ENCODE peak calls at places on chromosomes 5 and 9, in eight cellular contexts. L, V, Y, E, A, K, F and B are unnamed samples. For H3K36me3 and H3K9me3, the result is how much of the 10 kb centered on the place peaks cover.

GRCh38 chr9:121388140-121388925 is 18.3 kb upstream of the STOM start:
- DNase-seq in L (no peak), V (no peak), Y (no peak), E (no peak), A (no peak), K (no peak), F (no peak), B (no peak)

GRCh38 chr5:170297589-170298462 is at the start of gene LCP2:
- DNase-seq in L (no peak), V (no peak), Y (no peak), E (peak), A (no peak), K (no peak), F (no peak), B (peak)

GRCh38 chr5:171639966-171640365 is 145.7 kb upstream of the SMIM23 start:
- DNase-seq in L (no peak), V (no peak), Y (no peak), E (no peak), A (no peak), K (no peak), F (no peak), B (no peak)

GRCh38 chr9:123414921-123415592 is 59.1 kb downstream of the CRB2 start:
- DNase-seq in L (no peak), V (no peak), Y (no peak), E (no peak), A (no peak), K (no peak), F (no peak), B (no peak)

GRCh38 chr9:107738789-107739188 is 249.2 kb upstream of the KLF4 start:
- DNase-seq in L (no peak), V (no peak), Y (no peak), E (no peak), A (no peak), K (peak), F (no peak), B (no peak)

GRCh38 chr5:171573021-171573420 is 153.6 kb downstream of the FGF18 start:
- DNase-seq in L (no peak), V (no peak), Y (no peak), E (no peak), A (no peak), K (no peak), F (no peak), B (no peak)

GRCh38 chr9:8632493-8632892 is 832.9 kb upstream of the DMAC1 start:
- DNase-seq in L (no peak), V (no peak), Y (no peak), E (no peak), A (no peak), K (no peak), F (no peak), B (no peak)

GRCh38 chr9:20197976-20198685 is 409.3 kb upstream of the SLC24A2 start:
- DNase-seq in L (no peak), V (no peak), Y (no peak), E (no peak), A (no peak), K (no peak), F (no peak), B (no peak)

GRCh38 chr9:72485821-72486605 is 35.4 kb upstream of the TMC1 start:
- DNase-seq in L (no peak), V (no peak), Y (no peak), E (no peak), A (no peak), K (no peak), F (no peak), B (no peak)

GRCh38 chr9:2469681-2470141 is 151.9 kb upstream of the VLDLR start:
- DNase-seq in L (no peak), V (peak), Y (no peak), E (peak), A (peak), K (no peak), F (peak), B (no peak)

GRCh38 chr5:60333103-60333502 is 366.9 kb downstream of the DEPDC1B start:
- DNase-seq in L (no peak), V (no peak), Y (no peak), E (no peak), A (no peak), K (no peak), F (no peak), B (no peak)

GRCh38 chr5:138276402-138277054 is 2.1 kb upstream of the GFRA3 start:
- DNase-seq in L (no peak), V (no peak), Y (no peak), E (no peak), A (no peak), K (no peak), F (no peak), B (no peak)

GRCh38 chr5:80238778-80239679 is 16.8 kb downstream of the SERINC5 start:
- DNase-seq in L (no peak), V (peak), Y (no peak), E (peak), A (no peak), K (peak), F (no peak), B (no peak)

GRCh38 chr5:1561402-1561929 is 37.7 kb upstream of the LPCAT1 start:
- DNase-seq in L (no peak), V (no peak), Y (no peak), E (no peak), A (no peak), K (no peak), F (no peak), B (no peak)

GRCh38 chr9:106921341-106921899 is 58.5 kb downstream of the ZNF462 start:
- DNase-seq in L (peak), V (no peak), Y (peak), E (peak), A (no peak), K (no peak), F (peak), B (peak)

GRCh38 chr5:81779935-81780266 is 29.0 kb upstream of the SSBP2 start:
- DNase-seq in L (no peak), V (no peak), Y (no peak), E (no peak), A (no peak), K (no peak), F (no peak), B (no peak)

GRCh38 chr9:86534572-86535258 is 180.5 kb upstream of the TUT7 start:
- DNase-seq in L (no peak), V (no peak), Y (no peak), E (no peak), A (no peak), K (no peak), F (no peak), B (no peak)

GRCh38 chr5:31382051-31382878 is 149.6 kb downstream of the DROSHA start:
- DNase-seq in L (no peak), V (no peak), Y (no peak), E (no peak), A (no peak), K (no peak), F (no peak), B (no peak)

GRCh38 chr5:10703676-10704075 is 57.4 kb downstream of the DAP start:
- DNase-seq in L (no peak), V (peak), Y (no peak), E (no peak), A (no peak), K (no peak), F (no peak), B (no peak)

GRCh38 chr5:128782446-128782845 is 182.8 kb upstream of the SLC27A6 start:
- DNase-seq in L (peak), V (peak), Y (no peak), E (peak), A (peak), K (peak), F (no peak), B (no peak)

GRCh38 chr5:120457839-120458507 is 6.1 kb upstream of the PRR16 start:
- DNase-seq in L (peak), V (peak), Y (peak), E (peak), A (peak), K (peak), F (peak), B (peak)

GRCh38 chr9:120360046-120360445 is 219.9 kb downstream of the CDK5RAP2 start:
- DNase-seq in L (no peak), V (no peak), Y (no peak), E (no peak), A (no peak), K (no peak), F (no peak), B (no peak)

GRCh38 chr5:126858441-126858840 is 81.5 kb downstream of the LMNB1 start:
- DNase-seq in L (no peak), V (no peak), Y (no peak), E (no peak), A (no peak), K (no peak), F (peak), B (no peak)

GRCh38 chr9:121974421-121974820 is 118.7 kb downstream of the TTLL11 start:
- DNase-seq in L (no peak), V (no peak), Y (no peak), E (no peak), A (no peak), K (no peak), F (no peak), B (no peak)

GRCh38 chr9:16154570-16155078 is 601.8 kb downstream of the CCDC171 start:
- DNase-seq in L (no peak), V (peak), Y (peak), E (no peak), A (no peak), K (peak), F (peak), B (peak)

GRCh38 chr9:13552606-13553215 is 273.2 kb upstream of the MPDZ start:
- DNase-seq in L (no peak), V (no peak), Y (no peak), E (no peak), A (no peak), K (no peak), F (no peak), B (no peak)

DNA sequence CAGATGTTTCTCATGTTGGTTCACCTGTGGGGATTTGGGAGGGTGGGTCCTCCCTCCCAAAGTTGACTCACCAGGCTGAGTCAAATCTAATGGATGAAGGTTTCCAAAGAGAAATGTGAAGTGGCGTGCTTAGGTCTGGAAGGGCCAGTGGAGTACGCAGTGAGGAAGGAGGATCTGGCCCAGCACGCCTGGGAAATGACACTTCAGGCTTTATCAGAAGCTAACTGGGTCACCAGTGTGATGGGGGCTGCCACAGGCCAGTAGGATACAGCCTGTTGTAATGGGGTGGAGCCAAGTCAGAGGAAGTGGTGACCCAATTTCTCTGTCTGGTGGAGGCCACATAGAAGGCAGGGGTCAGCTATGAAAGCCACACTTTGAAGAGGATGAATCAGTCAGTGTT is 18.0 kb downstream of the POLR1E start:
- DNase-seq in L (no peak), V (no peak), Y (no peak), E (no peak), A (no peak), K (no peak), F (no peak), B (no peak)
- H3K36me3 ChIP-seq in L (half or more), V (half or more), Y (half or more), E (under half), A (under half), K (under half), F (half or more), B (half or more)

GRCh38 chr9:89444212-89444611 is 53.7 kb downstream of the SEMA4D start:
- DNase-seq in L (no peak), V (no peak), Y (no peak), E (no peak), A (no peak), K (no peak), F (no peak), B (peak)
- H3K9me3 ChIP-seq in L (under half), V (under half), Y (under half), E (under half), A (under half), K (under half), F (under half), B (under half)

GRCh38 chr5:150017606-150018005 is 17.1 kb downstream of the HMGXB3 start:
- DNase-seq in L (no peak), V (no peak), Y (no peak), E (no peak), A (no peak), K (no peak), F (no peak), B (no peak)

GRCh38 chr5:150015415-150015814 is 14.9 kb downstream of the HMGXB3 start:
- DNase-seq in L (no peak), V (no peak), Y (no peak), E (no peak), A (no peak), K (no peak), F (no peak), B (no peak)

GRCh38 chr5:150016537-150016936 is 16.0 kb downstream of the HMGXB3 start:
- DNase-seq in L (no peak), V (no peak), Y (no peak), E (no peak), A (no peak), K (no peak), F (no peak), B (no peak)

GRCh38 chr5:150014456-150014855 is 13.9 kb downstream of the HMGXB3 start:
- DNase-seq in L (no peak), V (no peak), Y (no peak), E (no peak), A (no peak), K (no peak), F (no peak), B (no peak)

GRCh38 chr5:150013931-150014330 is 13.4 kb downstream of the HMGXB3 start:
- DNase-seq in L (no peak), V (no peak), Y (no peak), E (no peak), A (no peak), K (no peak), F (no peak), B (no peak)
- H3K36me3 ChIP-seq in L (half or more), V (half or more), Y (half or more), E (under half), A (half or more), K (under half), F (half or more), B (half or more)

DNA sequence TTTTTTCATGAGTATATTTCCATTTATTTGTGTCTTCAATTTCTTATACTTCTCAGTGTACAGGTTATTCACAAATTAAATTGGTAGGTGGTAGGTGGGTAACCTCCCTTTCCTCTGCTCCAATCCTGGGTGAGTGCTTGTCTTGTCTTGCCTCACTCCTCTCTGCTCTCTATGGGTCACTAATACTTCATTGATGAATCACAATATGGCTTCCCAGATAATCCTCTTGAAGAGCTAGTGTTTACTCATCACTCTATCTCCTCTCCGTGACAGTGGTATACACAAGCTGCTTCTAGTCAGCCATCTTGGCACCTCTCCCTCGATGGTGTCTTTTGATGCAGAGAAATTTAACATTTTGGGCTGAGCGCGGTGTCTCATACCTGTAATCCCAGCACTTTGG is 331.8 kb upstream of the NMUR2 start:
- DNase-seq in L (no peak), V (no peak), Y (no peak), E (no peak), A (no peak), K (no peak), F (no peak), B (no peak)
- H3K9me3 ChIP-seq in L (under half), V (under half), Y (under half), E (under half), A (under half), K (under half), F (under half), B (under half)